ENCODE peak calls at places on chromosomes 5 and 9, in four cellular contexts. One of them, this sample, is unnamed.

GRCh38 chr9:130944510-130945058 is 5.5 kb upstream of the FIBCD1 start:
- DNase-seq in aorta: no peak
- DNase-seq in PC-3: no peak
- DNase-seq in cardiac muscle cell: no peak
- DNase-seq in this sample: no peak

GRCh38 chr5:78112931-78113330 is 181.6 kb downstream of the AP3B1 start:
- DNase-seq in PC-3: no peak
- DNase-seq in cardiac muscle cell: no peak
- DNase-seq in aorta: no peak
- DNase-seq in this sample: no peak

GRCh38 chr9:127398715-127399400 is 1.9 kb downstream of the SLC2A8 start:
- DNase-seq in cardiac muscle cell: no peak
- DNase-seq in aorta: no peak
- DNase-seq in PC-3: no peak
- DNase-seq in this sample: no peak

GRCh38 chr5:106874974-106875373 is 795.8 kb downstream of the EFNA5 start:
- DNase-seq in cardiac muscle cell: no peak
- DNase-seq in aorta: no peak
- DNase-seq in PC-3: no peak
- DNase-seq in this sample: no peak

GRCh38 chr5:153516503-153516902 is 26.0 kb downstream of the GRIA1 start:
- DNase-seq in cardiac muscle cell: no peak
- DNase-seq in aorta: no peak
- DNase-seq in PC-3: no peak
- DNase-seq in this sample: no peak

GRCh38 chr5:134846641-134846960 is 833 bp downstream of the C5orf24 start:
- DNase-seq in PC-3: peak; percentile 7
- DNase-seq in aorta: no peak
- DNase-seq in cardiac muscle cell: peak; percentile 27
- DNase-seq in this sample: peak; percentile 59

GRCh38 chr9:93898502-93899426 is 56.4 kb downstream of the BARX1 start:
- DNase-seq in cardiac muscle cell: no peak
- DNase-seq in PC-3: no peak
- DNase-seq in aorta: no peak
- DNase-seq in this sample: no peak

GRCh38 chr5:56522972-56523371 is 289.8 kb upstream of the ANKRD55 start:
- DNase-seq in aorta: peak; percentile 71
- DNase-seq in PC-3: peak; percentile 24
- DNase-seq in cardiac muscle cell: peak; percentile 67
- DNase-seq in this sample: no peak

GRCh38 chr5:163696270-163696887 is 191.0 kb downstream of the MAT2B start:
- DNase-seq in cardiac muscle cell: peak; percentile 87
- DNase-seq in PC-3: peak; percentile 64
- DNase-seq in aorta: no peak
- DNase-seq in this sample: peak; percentile 50

GRCh38 chr5:107853031-107853430 is 182.3 kb upstream of the EFNA5 start:
- DNase-seq in aorta: no peak
- DNase-seq in PC-3: no peak
- DNase-seq in cardiac muscle cell: no peak
- DNase-seq in this sample: no peak

GRCh38 chr5:851553-851952 is 767 bp upstream of the ZDHHC11 start:
- DNase-seq in aorta: no peak
- DNase-seq in cardiac muscle cell: no peak
- DNase-seq in PC-3: no peak
- DNase-seq in this sample: no peak

GRCh38 chr9:29625292-29625731 is 2052.0 kb upstream of the C9orf72 start:
- DNase-seq in aorta: no peak
- DNase-seq in cardiac muscle cell: no peak
- DNase-seq in PC-3: no peak
- DNase-seq in this sample: no peak

DNA sequence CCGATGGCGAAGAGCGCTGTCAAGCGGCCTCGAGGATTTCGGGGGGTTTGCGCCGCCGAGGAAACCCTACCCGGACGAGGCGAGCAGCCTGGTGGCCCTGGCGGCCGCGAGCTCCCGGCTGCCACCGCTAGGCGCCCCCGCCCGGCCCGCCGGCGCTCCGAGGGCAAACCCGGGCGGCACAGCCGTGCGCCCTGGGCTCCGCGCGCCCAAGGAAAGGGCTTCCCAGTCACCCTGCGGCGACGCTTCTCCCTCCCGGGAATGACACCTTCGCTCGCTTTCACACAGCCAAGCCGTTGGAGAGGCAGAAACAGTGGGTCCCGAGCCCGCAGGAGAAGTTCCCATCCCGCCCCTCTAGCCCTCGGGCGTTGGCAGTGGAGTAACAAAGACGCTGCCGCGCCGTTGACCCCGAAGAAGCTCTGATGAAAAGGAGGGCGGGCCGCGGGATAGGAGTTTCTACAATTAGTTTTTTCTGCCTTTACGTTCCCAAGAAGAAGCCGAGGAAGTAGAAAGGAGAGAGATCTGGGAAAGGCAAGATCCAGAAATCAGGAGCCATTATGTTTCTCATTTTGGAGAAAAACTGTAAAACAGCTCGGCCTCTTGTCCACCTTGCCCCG is 126.1 kb downstream of the TMEM174 start:
- DNase-seq in aorta: no peak
- DNase-seq in cardiac muscle cell: no peak
- DNase-seq in PC-3: peak; percentile 52
- DNase-seq in this sample: peak; percentile 22
- H3K4me3 ChIP-seq in aorta: no peak overlapping the region
- H3K4me3 ChIP-seq in cardiac muscle cell: peak overlapping the region; percentile 6
- H3K4me3 ChIP-seq in PC-3: peak overlapping the region; percentile 69
- H3K4me3 ChIP-seq in this sample: peak overlapping the region; percentile 18

DNA sequence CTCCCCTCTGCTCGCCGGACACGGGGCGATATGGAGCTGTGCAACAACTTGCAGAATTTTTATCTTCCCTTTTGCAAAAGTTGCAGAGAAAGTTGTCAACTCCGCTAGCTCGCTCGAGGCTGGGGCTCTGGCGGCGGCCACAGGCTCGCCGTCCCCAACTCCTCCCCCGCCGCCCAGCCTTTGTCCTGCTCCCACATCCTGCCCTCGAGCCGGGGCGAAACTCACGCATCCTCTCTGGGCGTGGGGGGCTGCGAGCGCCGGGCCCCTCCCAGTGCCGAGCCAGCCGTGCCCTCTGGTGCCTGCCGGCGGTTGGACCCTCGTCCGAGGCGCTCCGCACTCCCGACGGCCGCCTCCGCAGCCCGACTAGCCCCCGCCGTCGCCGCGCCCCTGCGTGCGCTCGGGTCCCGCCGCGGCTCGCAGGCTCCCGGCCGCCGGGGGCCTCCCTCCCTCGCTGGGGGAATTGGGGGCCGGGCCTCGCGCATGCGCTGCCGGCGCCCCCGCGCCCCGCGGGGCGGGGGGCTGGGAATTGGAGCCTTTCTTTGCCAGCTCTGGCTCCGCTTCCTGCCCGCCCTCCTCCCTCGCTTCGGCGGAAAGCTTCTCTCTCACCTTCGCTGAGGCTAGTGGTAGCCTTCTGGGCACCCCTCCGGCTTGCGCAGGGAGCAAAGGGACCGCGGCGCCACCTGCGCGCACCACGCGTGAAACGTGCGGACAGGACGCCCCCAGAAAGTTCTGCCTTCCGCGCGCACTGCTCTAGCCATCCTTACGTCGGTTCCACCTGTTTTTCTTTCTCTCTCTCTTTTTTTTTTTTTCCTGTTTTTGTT is at the start of gene CCNJL:
- DNase-seq in cardiac muscle cell: peak; percentile 49
- DNase-seq in PC-3: peak; percentile 74
- DNase-seq in aorta: peak; percentile 58
- DNase-seq in this sample: peak; percentile 81
- H3K4me3 ChIP-seq in cardiac muscle cell: peak within 1 kb of the TSS; percentile 77
- H3K4me3 ChIP-seq in PC-3: peak within 1 kb of the TSS; percentile 75
- H3K4me3 ChIP-seq in aorta: peak within 1 kb of the TSS; percentile 7
- H3K4me3 ChIP-seq in this sample: peak within 1 kb of the TSS; percentile 51

GRCh38 chr9:117060963-117061362 is 353.9 kb downstream of the ASTN2 start:
- DNase-seq in PC-3: no peak
- DNase-seq in aorta: no peak
- DNase-seq in cardiac muscle cell: no peak
- DNase-seq in this sample: no peak

DNA sequence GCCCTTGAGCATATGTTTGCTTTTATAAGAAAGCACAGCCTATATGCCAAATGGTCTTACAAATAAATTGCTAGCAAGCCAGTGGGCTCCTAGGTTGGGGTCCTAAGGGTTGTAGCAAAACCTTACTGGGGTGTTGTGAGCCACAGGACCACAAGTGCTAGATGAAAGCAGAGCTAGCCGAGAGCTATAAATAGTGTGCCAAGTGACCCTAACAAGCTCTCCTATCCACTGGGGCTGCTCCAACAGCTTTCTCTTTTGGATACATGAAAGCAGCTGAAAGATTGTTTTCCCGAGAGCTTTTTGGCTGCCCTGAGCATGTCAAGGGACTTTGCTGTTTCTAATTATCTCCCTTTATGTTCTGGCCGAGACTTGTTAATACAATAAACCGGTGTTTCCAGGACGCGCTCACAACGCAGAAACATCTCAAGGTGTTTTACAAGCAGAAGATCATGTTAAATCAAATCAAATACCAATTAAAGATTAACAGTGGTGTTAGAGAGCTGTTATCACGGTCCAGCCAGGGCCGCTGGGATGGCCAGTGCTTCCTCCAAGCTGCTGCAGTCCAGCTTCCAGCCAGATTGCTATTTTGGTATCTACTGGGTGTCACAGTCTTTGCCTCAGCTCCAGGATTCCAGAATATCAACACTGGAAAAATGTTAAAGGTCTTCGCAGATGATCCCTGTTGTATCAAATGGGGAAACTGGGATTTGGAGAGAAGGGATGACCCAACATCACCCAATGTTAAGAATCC is 351.0 kb downstream of the ASTN2 start:
- DNase-seq in PC-3: no peak
- DNase-seq in aorta: no peak
- DNase-seq in cardiac muscle cell: no peak
- DNase-seq in this sample: no peak
- H3K4me3 ChIP-seq in PC-3: no peak overlapping the region
- H3K4me3 ChIP-seq in aorta: no peak overlapping the region
- H3K4me3 ChIP-seq in cardiac muscle cell: no peak overlapping the region
- H3K4me3 ChIP-seq in this sample: no peak overlapping the region

GRCh38 chr5:150529555-150529954 is 21.6 kb downstream of the NDST1 start:
- DNase-seq in cardiac muscle cell: no peak
- DNase-seq in PC-3: no peak
- DNase-seq in aorta: peak; percentile 15
- DNase-seq in this sample: peak; percentile 93
- H3K4me3 ChIP-seq in cardiac muscle cell: no peak overlapping the region
- H3K4me3 ChIP-seq in PC-3: no peak overlapping the region
- H3K4me3 ChIP-seq in aorta: no peak overlapping the region
- H3K4me3 ChIP-seq in this sample: no peak overlapping the region

GRCh38 chr5:11905209-11905608 is 963 bp upstream of the CTNND2 start:
- DNase-seq in PC-3: no peak
- DNase-seq in aorta: no peak
- DNase-seq in cardiac muscle cell: no peak
- DNase-seq in this sample: no peak

GRCh38 chr5:11903614-11904269 is 504 bp downstream of the CTNND2 start:
- DNase-seq in aorta: peak; percentile 41
- DNase-seq in PC-3: peak; percentile 57
- DNase-seq in cardiac muscle cell: peak; percentile 3
- DNase-seq in this sample: no peak

GRCh38 chr5:11903121-11903613 is 1.1 kb downstream of the CTNND2 start:
- DNase-seq in PC-3: no peak
- DNase-seq in aorta: no peak
- DNase-seq in cardiac muscle cell: no peak
- DNase-seq in this sample: no peak

GRCh38 chr5:11902304-11902703 is 1.9 kb downstream of the CTNND2 start:
- DNase-seq in PC-3: no peak
- DNase-seq in cardiac muscle cell: no peak
- DNase-seq in aorta: no peak
- DNase-seq in this sample: no peak

GRCh38 chr5:11904270-11904906 is at the start of gene CTNND2:
- DNase-seq in cardiac muscle cell: peak; percentile 5
- DNase-seq in aorta: no peak
- DNase-seq in PC-3: peak; percentile 76
- DNase-seq in this sample: peak; percentile 11
- H3K4me3 ChIP-seq in cardiac muscle cell: peak within 1 kb of the TSS; percentile 80
- H3K4me3 ChIP-seq in aorta: peak within 1 kb of the TSS; percentile 27
- H3K4me3 ChIP-seq in PC-3: peak within 1 kb of the TSS; percentile 71
- H3K4me3 ChIP-seq in this sample: no peak within 1 kb of the TSS

GRCh38 chr5:177455036-177455660 is 8.5 kb downstream of the PRR7 start:
- DNase-seq in cardiac muscle cell: peak; percentile 68
- DNase-seq in PC-3: peak; percentile 82
- DNase-seq in aorta: peak; percentile 81
- DNase-seq in this sample: peak; percentile 93

GRCh38 chr5:177454397-177455035 is 7.9 kb downstream of the PRR7 start:
- DNase-seq in PC-3: peak; percentile 94
- DNase-seq in cardiac muscle cell: peak; percentile 92
- DNase-seq in aorta: peak; percentile 92
- DNase-seq in this sample: peak; percentile 78

GRCh38 chr5:177455661-177456590 is 9.3 kb downstream of the PRR7 start:
- DNase-seq in cardiac muscle cell: peak; percentile 94
- DNase-seq in PC-3: peak; percentile 93
- DNase-seq in aorta: peak; percentile 95
- DNase-seq in this sample: peak; percentile 80

GRCh38 chr5:177452688-177453638 is 6.3 kb downstream of the PRR7 start:
- DNase-seq in PC-3: no peak
- DNase-seq in aorta: no peak
- DNase-seq in cardiac muscle cell: no peak
- DNase-seq in this sample: no peak

DNA sequence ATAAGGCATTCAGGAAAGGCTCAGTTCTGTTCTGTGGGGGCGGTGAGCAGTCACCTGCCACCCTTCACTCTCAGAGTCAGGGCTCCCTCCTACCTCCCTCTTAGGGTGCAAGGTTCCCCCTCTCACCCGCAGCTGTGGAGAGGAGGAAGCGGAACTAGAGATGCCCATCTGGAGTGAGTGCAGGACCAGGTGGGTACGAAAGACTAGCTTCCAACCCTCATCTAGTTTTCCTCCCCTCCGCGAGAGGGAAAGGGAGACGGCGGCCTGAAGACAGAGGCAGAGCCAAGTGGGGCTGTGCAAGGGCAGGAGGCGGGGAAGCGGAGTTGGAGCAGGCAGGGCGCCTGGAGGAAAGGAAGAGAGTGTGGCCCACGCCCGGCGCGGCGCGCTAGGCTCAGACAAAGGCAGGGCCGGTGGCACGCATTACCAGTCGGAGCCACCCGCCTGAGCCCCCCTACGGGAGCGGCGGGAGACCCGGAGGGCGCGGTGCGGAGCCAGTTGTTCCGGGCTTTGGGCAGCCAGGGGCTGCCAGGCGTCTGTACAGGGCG is 7.3 kb downstream of the PRR7 start:
- DNase-seq in PC-3: no peak
- DNase-seq in cardiac muscle cell: peak; percentile 46
- DNase-seq in aorta: no peak
- DNase-seq in this sample: peak; percentile 61
- H3K4me3 ChIP-seq in PC-3: peak overlapping the region; percentile 88
- H3K4me3 ChIP-seq in cardiac muscle cell: peak overlapping the region; percentile 54
- H3K4me3 ChIP-seq in aorta: no peak overlapping the region
- H3K4me3 ChIP-seq in this sample: peak overlapping the region; percentile 50